ENCODE peak calls at places on chromosomes 16 and 17, in nine cellular contexts. K is ELF-1, E is LHCN-M2, S is GM23338, P is stomach, B is T-helper 1 cell, Y is myocyte, M is memory B cell, I is nephron progenitor cell. G is an unnamed sample.

GRCh38 chr16:9658157-9658556 is 524.1 kb downstream of the GRIN2A start:
- DNase-seq in K (no peak), E (no peak), S (no peak), P (no peak), B (no peak), Y (no peak), M (no peak), I (no peak), G (no peak)

GRCh38 chr17:77492446-77493237 is 351.9 kb downstream of the SEC14L1 start:
- DNase-seq in K (no peak), E (no peak), S (no peak), P (no peak), B (no peak), Y (no peak), M (no peak), I (no peak), G (no peak)

GRCh38 chr17:77571562-77571981 is 386.9 kb upstream of the TNRC6C start:
- DNase-seq in K (no peak), E (peak), S (no peak), P (peak), B (no peak), Y (peak), M (no peak), I (no peak), G (no peak)

GRCh38 chr16:4556112-4556511 is at the start of gene C16orf96:
- DNase-seq in K (peak), E (peak), S (no peak), P (no peak), B (no peak), Y (no peak), M (no peak), I (no peak), G (no peak)

GRCh38 chr16:85422374-85423185 is 190.5 kb upstream of the GSE1 start:
- DNase-seq in K (peak), E (no peak), S (peak), P (peak), B (no peak), Y (no peak), M (no peak), I (peak), G (no peak)

GRCh38 chr16:17273142-17273561 is 197.6 kb downstream of the XYLT1 start:
- DNase-seq in K (no peak), E (peak), S (no peak), P (no peak), B (no peak), Y (peak), M (no peak), I (no peak), G (no peak)

GRCh38 chr17:49384962-49385361 is 22.9 kb upstream of the ZNF652 start:
- DNase-seq in K (no peak), E (no peak), S (no peak), P (no peak), B (no peak), Y (no peak), M (no peak), I (no peak), G (no peak)

GRCh38 chr16:79336437-79337229 is 263.9 kb downstream of the MAF start:
- DNase-seq in K (no peak), E (no peak), S (no peak), P (no peak), B (no peak), Y (no peak), M (no peak), I (no peak), G (no peak)

GRCh38 chr17:44353656-44354331 is 8.7 kb downstream of the GRN start:
- DNase-seq in K (peak), E (no peak), S (peak), P (peak), B (no peak), Y (no peak), M (no peak), I (peak), G (no peak)

GRCh38 chr16:6104423-6104822 is 1006.8 kb upstream of the EEF2KMT start:
- DNase-seq in K (no peak), E (no peak), S (no peak), P (no peak), B (no peak), Y (no peak), M (no peak), I (no peak), G (no peak)

GRCh38 chr17:79465011-79466006 is 145.5 kb downstream of the RBFOX3 start:
- DNase-seq in K (no peak), E (no peak), S (no peak), P (no peak), B (no peak), Y (peak), M (no peak), I (no peak), G (no peak)

GRCh38 chr16:74575175-74575804 is 31.6 kb downstream of the GLG1 start:
- DNase-seq in K (no peak), E (no peak), S (no peak), P (no peak), B (no peak), Y (no peak), M (no peak), I (no peak), G (no peak)

GRCh38 chr17:75888484-75888883 is 8.3 kb downstream of the TRIM65 start:
- DNase-seq in K (no peak), E (no peak), S (peak), P (no peak), B (no peak), Y (no peak), M (no peak), I (no peak), G (no peak)

GRCh38 chr17:64546716-64547115 is 39.9 kb downstream of the CEP95 start:
- DNase-seq in K (no peak), E (no peak), S (no peak), P (no peak), B (no peak), Y (no peak), M (no peak), I (no peak), G (no peak)

GRCh38 chr17:28119560-28119959 is 77.1 kb downstream of the NLK start:
- DNase-seq in K (no peak), E (no peak), S (no peak), P (no peak), B (no peak), Y (no peak), M (no peak), I (no peak), G (no peak)

GRCh38 chr17:75272848-75273184 is 1.8 kb upstream of the MIF4GD start:
- DNase-seq in K (no peak), E (no peak), S (no peak), P (no peak), B (no peak), Y (no peak), M (no peak), I (no peak), G (no peak)

GRCh38 chr17:968812-969766 is 10.5 kb downstream of the NXN start:
- DNase-seq in K (no peak), E (peak), S (no peak), P (no peak), B (no peak), Y (no peak), M (no peak), I (no peak), G (no peak)

GRCh38 chr16:56362706-56363105 is 62.6 kb downstream of the AMFR start:
- DNase-seq in K (no peak), E (no peak), S (no peak), P (no peak), B (no peak), Y (no peak), M (no peak), I (no peak), G (no peak)

GRCh38 chr17:31807846-31808245 is 51.2 kb downstream of the COPRS start:
- DNase-seq in K (no peak), E (peak), S (no peak), P (no peak), B (no peak), Y (no peak), M (no peak), I (no peak), G (no peak)

GRCh38 chr16:53775106-53775820 is 71.3 kb downstream of the FTO start:
- DNase-seq in K (no peak), E (no peak), S (no peak), P (no peak), B (no peak), Y (no peak), M (no peak), I (no peak), G (no peak)

GRCh38 chr17:16453493-16453851 is 38.1 kb downstream of the TRPV2 start:
- DNase-seq in K (no peak), E (no peak), S (no peak), P (no peak), B (no peak), Y (no peak), M (no peak), I (no peak), G (no peak)

GRCh38 chr17:9350083-9350482 is 225.5 kb downstream of the STX8 start:
- DNase-seq in K (no peak), E (peak), S (no peak), P (no peak), B (no peak), Y (peak), M (no peak), I (no peak), G (no peak)

GRCh38 chr16:82456683-82457082 is 170.1 kb upstream of the CDH13 start:
- DNase-seq in K (peak), E (peak), S (peak), P (peak), B (no peak), Y (peak), M (no peak), I (peak), G (peak)

GRCh38 chr17:21513012-21513570 is 136.9 kb downstream of the KCNJ12 start:
- DNase-seq in K (peak), E (peak), S (peak), P (peak), B (peak), Y (peak), M (peak), I (peak), G (peak)

GRCh38 chr17:18965530-18966236 is 13.7 kb downstream of the SLC5A10 start:
- DNase-seq in K (no peak), E (no peak), S (no peak), P (no peak), B (no peak), Y (no peak), M (no peak), I (no peak), G (no peak)

GRCh38 chr16:17557480-17557879 is 86.7 kb upstream of the XYLT1 start:
- DNase-seq in K (no peak), E (no peak), S (no peak), P (no peak), B (no peak), Y (no peak), M (no peak), I (no peak), G (no peak)

GRCh38 chr16:60905806-60906205 is 1130.4 kb downstream of the CDH8 start:
- DNase-seq in K (no peak), E (no peak), S (no peak), P (no peak), B (no peak), Y (no peak), M (no peak), I (no peak), G (no peak)

GRCh38 chr17:50863221-50863843 is 2.8 kb downstream of the TOB1 start:
- DNase-seq in K (peak), E (peak), S (peak), P (peak), B (peak), Y (peak), M (no peak), I (peak), G (peak)

GRCh38 chr16:57892041-57892440 is 78.9 kb downstream of the CNGB1 start:
- DNase-seq in K (no peak), E (peak), S (no peak), P (no peak), B (no peak), Y (peak), M (no peak), I (no peak), G (no peak)

GRCh38 chr17:31595076-31595475 is 203.6 kb downstream of the RAB11FIP4 start:
- DNase-seq in K (no peak), E (peak), S (no peak), P (no peak), B (no peak), Y (peak), M (no peak), I (no peak), G (no peak)

GRCh38 chr16:21084631-21085235 is 65.9 kb downstream of the DNAH3 start:
- DNase-seq in K (no peak), E (no peak), S (no peak), P (no peak), B (no peak), Y (no peak), M (no peak), I (no peak), G (no peak)

GRCh38 chr16:11681526-11681925 is 13.3 kb downstream of the SNN start:
- DNase-seq in K (no peak), E (no peak), S (no peak), P (no peak), B (no peak), Y (no peak), M (no peak), I (no peak), G (no peak)

GRCh38 chr17:19304209-19304608 is 58.3 kb downstream of the B9D1 start:
- DNase-seq in K (no peak), E (peak), S (no peak), P (peak), B (no peak), Y (peak), M (no peak), I (no peak), G (no peak)

GRCh38 chr17:72021417-72022041 is 99.3 kb upstream of the SOX9 start:
- DNase-seq in K (no peak), E (no peak), S (no peak), P (no peak), B (no peak), Y (no peak), M (no peak), I (no peak), G (no peak)

GRCh38 chr17:4833941-4834501 is 881 bp downstream of the MINK1 start:
- DNase-seq in K (peak), E (peak), S (peak), P (no peak), B (no peak), Y (peak), M (no peak), I (peak), G (no peak)

GRCh38 chr17:43814026-43814425 is 18.9 kb downstream of the MPP3 start:
- DNase-seq in K (peak), E (no peak), S (peak), P (no peak), B (no peak), Y (no peak), M (no peak), I (no peak), G (no peak)

GRCh38 chr17:58165981-58166380 is 801 bp upstream of the OR4D2 start:
- DNase-seq in K (no peak), E (no peak), S (peak), P (no peak), B (no peak), Y (no peak), M (no peak), I (no peak), G (no peak)

GRCh38 chr16:85068746-85069145 is 41.2 kb downstream of the KIAA0513 start:
- DNase-seq in K (no peak), E (peak), S (no peak), P (no peak), B (no peak), Y (no peak), M (no peak), I (no peak), G (no peak)

GRCh38 chr17:44909681-44910144 is 5.6 kb downstream of the GFAP start:
- DNase-seq in K (no peak), E (peak), S (no peak), P (no peak), B (no peak), Y (no peak), M (no peak), I (no peak), G (no peak)

G was measured in hypothalamus.